ENCODE peak calls at places on chromosome X, in nine cellular contexts. G is cardiac muscle cell; A is stimulated activated CD4-positive, alpha-beta T cell treated with anti-CD3 and anti-CD28 coated beads, Interleukin-15, amount 100 ng/mL, for 1 hour; J is GM20000; Z is stimulated activated CD8-positive, alpha-beta memory T cell treated with anti-CD3 and anti-CD28 coated beads, Interleukin-4, amount 100 ng/mL, for 4 hours; S is A172; C is lower leg skin; P is thoracic aorta; X is CD4-positive, alpha-beta T cell. T is an unnamed sample.
A peak's percentile ranks its signal among the peaks of the same experiment; 100 is the strongest.

GRCh38 chrX:149829751-149830191 is 48.0 kb downstream of the MAGEA9 start:
- DNase-seq in A (no peak), C (no peak), S (peak; percentile 58), Z (no peak), J (no peak), G (no peak), P (no peak), X (no peak), T (peak; percentile 64)

GRCh38 chrX:133391116-133391515 is 24.2 kb downstream of the GPC4 start:
- DNase-seq in J (no peak), G (no peak), C (no peak), A (no peak), P (no peak), S (no peak), X (no peak), Z (no peak), T (no peak)

GRCh38 chrX:75603833-75604232 is 81.0 kb upstream of the ZDHHC15 start:
- DNase-seq in Z (no peak), J (peak; percentile 13), X (no peak), S (peak; percentile 1), A (no peak), P (no peak), C (no peak), G (peak; percentile 28), T (peak; percentile 4)

GRCh38 chrX:48971325-48972213 is at the start of gene KCND1:
- DNase-seq in P (no peak), G (peak; percentile 33), A (no peak), C (no peak), J (no peak), Z (no peak), X (no peak), S (peak; percentile 33), T (no peak)

GRCh38 chrX:40933132-40934078 is 151.8 kb upstream of the USP9X start:
- DNase-seq in C (no peak), S (peak; percentile 28), A (no peak), G (peak; percentile 3), Z (no peak), X (no peak), P (no peak), J (peak; percentile 12), T (no peak)

GRCh38 chrX:100217547-100217946 is 192.5 kb downstream of the PCDH19 start:
- DNase-seq in G (no peak), Z (no peak), A (no peak), X (no peak), C (no peak), J (no peak), S (no peak), P (no peak), T (no peak)

GRCh38 chrX:26722666-26723428 is 506.9 kb downstream of the MAGEB5 start:
- DNase-seq in A (no peak), C (no peak), Z (no peak), J (no peak), S (no peak), X (no peak), G (no peak), P (no peak), T (no peak)

GRCh38 chrX:68060506-68061205 is 372.6 kb downstream of the OPHN1 start:
- DNase-seq in S (peak; percentile 5), Z (no peak), G (no peak), A (no peak), P (no peak), C (no peak), X (no peak), J (no peak), T (no peak)

GRCh38 chrX:9576059-9576458 is 111.2 kb downstream of the TBL1X start:
- DNase-seq in C (peak; percentile 23), G (no peak), P (no peak), Z (no peak), J (no peak), A (no peak), X (no peak), S (no peak), T (no peak)

GRCh38 chrX:103704863-103705262 is 5.8 kb upstream of the TMEM31 start:
- DNase-seq in C (no peak), G (no peak), X (no peak), Z (no peak), S (no peak), P (no peak), A (no peak), J (no peak), T (no peak)

GRCh38 chrX:140250363-140250762 is 254.5 kb downstream of the SOX3 start:
- DNase-seq in P (no peak), Z (no peak), A (no peak), G (no peak), J (no peak), S (no peak), X (no peak), C (no peak), T (no peak)

GRCh38 chrX:71994601-71995000 is 84.0 kb downstream of the NHSL2 start:
- DNase-seq in C (peak; percentile 72), S (no peak), G (no peak), Z (no peak), J (no peak), P (no peak), A (no peak), X (no peak), T (no peak)

GRCh38 chrX:46488712-46489111 is 56.5 kb downstream of the ZNF674 start:
- DNase-seq in P (no peak), A (no peak), J (no peak), S (no peak), Z (no peak), C (no peak), G (no peak), X (no peak), T (no peak)

GRCh38 chrX:57177070-57177469 is 39.9 kb upstream of the SPIN2A start:
- DNase-seq in A (no peak), C (no peak), S (no peak), J (no peak), X (no peak), G (no peak), P (no peak), Z (no peak), T (no peak)

GRCh38 chrX:121635141-121635540 is 587.7 kb downstream of the GLUD2 start:
- DNase-seq in S (peak; percentile 18), A (no peak), C (no peak), J (no peak), G (no peak), X (no peak), Z (no peak), P (no peak), T (peak; percentile 39)

GRCh38 chrX:132226169-132226568 is 6.9 kb upstream of the RAP2C start:
- DNase-seq in C (no peak), A (no peak), G (no peak), X (no peak), Z (no peak), P (no peak), J (no peak), S (no peak), T (no peak)

GRCh38 chrX:38008658-38009057 is 2.3 kb downstream of the SYTL5 start:
- DNase-seq in P (no peak), A (no peak), J (no peak), X (no peak), S (no peak), C (no peak), Z (no peak), G (no peak), T (no peak)

T was measured in RCC 7860.